ENCODE peak calls at places on chromosomes 5 and 9, in four cellular contexts. One of them, this sample, is unnamed.

GRCh38 chr5:31720811-31721345 is 81.9 kb downstream of the PDZD2 start:
- DNase-seq in SK-MEL-5: no peak
- DNase-seq in uterus: no peak
- DNase-seq in GM12892: no peak
- DNase-seq in this sample: no peak

GRCh38 chr9:93585695-93586094 is 9.3 kb downstream of the PHF2 start:
- DNase-seq in SK-MEL-5: no peak
- DNase-seq in uterus: no peak
- DNase-seq in GM12892: no peak
- DNase-seq in this sample: no peak

GRCh38 chr5:129771058-129771838 is 23.4 kb downstream of the MINAR2 start:
- DNase-seq in SK-MEL-5: peak
- DNase-seq in uterus: no peak
- DNase-seq in GM12892: peak
- DNase-seq in this sample: no peak

GRCh38 chr9:131503626-131504465 is 1.1 kb downstream of the POMT1 start:
- DNase-seq in SK-MEL-5: no peak
- DNase-seq in uterus: no peak
- DNase-seq in GM12892: peak
- DNase-seq in this sample: no peak

GRCh38 chr9:118643118-118643517 is 726.1 kb downstream of the BRINP1 start:
- DNase-seq in SK-MEL-5: no peak
- DNase-seq in uterus: no peak
- DNase-seq in GM12892: no peak
- DNase-seq in this sample: no peak

GRCh38 chr5:118981783-118982182 is 6.6 kb downstream of the DTWD2 start:
- DNase-seq in SK-MEL-5: no peak
- DNase-seq in uterus: no peak
- DNase-seq in GM12892: no peak
- DNase-seq in this sample: no peak

GRCh38 chr5:159097461-159098284 is 2.0 kb downstream of the EBF1 start:
- DNase-seq in SK-MEL-5: no peak
- DNase-seq in uterus: peak
- DNase-seq in GM12892: no peak
- DNase-seq in this sample: no peak

GRCh38 chr9:97578846-97579245 is 54.3 kb downstream of the TSTD2 start:
- DNase-seq in SK-MEL-5: no peak
- DNase-seq in uterus: peak
- DNase-seq in GM12892: no peak
- DNase-seq in this sample: no peak

GRCh38 chr5:425714-426113 is 17.3 kb upstream of the EXOC3 start:
- DNase-seq in SK-MEL-5: peak
- DNase-seq in uterus: no peak
- DNase-seq in GM12892: no peak
- DNase-seq in this sample: no peak

GRCh38 chr5:10724799-10725507 is 36.1 kb downstream of the DAP start:
- DNase-seq in SK-MEL-5: peak
- DNase-seq in uterus: peak
- DNase-seq in GM12892: no peak
- DNase-seq in this sample: no peak

GRCh38 chr5:1176473-1177391 is 24.7 kb upstream of the SLC6A19 start:
- DNase-seq in SK-MEL-5: peak
- DNase-seq in uterus: no peak
- DNase-seq in GM12892: no peak
- DNase-seq in this sample: no peak

GRCh38 chr5:91641730-91642350 is 258.7 kb upstream of the ARRDC3 start:
- DNase-seq in SK-MEL-5: peak
- DNase-seq in uterus: no peak
- DNase-seq in GM12892: no peak
- DNase-seq in this sample: no peak

GRCh38 chr9:97109194-97109811 is 70.4 kb upstream of the CTSV start:
- DNase-seq in SK-MEL-5: peak
- DNase-seq in uterus: no peak
- DNase-seq in GM12892: no peak
- DNase-seq in this sample: no peak

GRCh38 chr5:26430323-26430722 is 608.1 kb downstream of the CDH9 start:
- DNase-seq in SK-MEL-5: no peak
- DNase-seq in uterus: no peak
- DNase-seq in GM12892: no peak
- DNase-seq in this sample: no peak

GRCh38 chr5:111733571-111733970 is 23.4 kb downstream of the NREP start:
- DNase-seq in SK-MEL-5: no peak
- DNase-seq in uterus: no peak
- DNase-seq in GM12892: no peak
- DNase-seq in this sample: no peak

GRCh38 chr9:81609782-81610738 is 79.3 kb downstream of the TLE1 start:
- DNase-seq in SK-MEL-5: peak
- DNase-seq in uterus: no peak
- DNase-seq in GM12892: no peak
- DNase-seq in this sample: no peak

GRCh38 chr5:119360905-119361605 is 5.2 kb downstream of the TNFAIP8 start:
- DNase-seq in SK-MEL-5: no peak
- DNase-seq in uterus: no peak
- DNase-seq in GM12892: no peak
- DNase-seq in this sample: no peak

GRCh38 chr5:67377651-67378050 is 181.1 kb upstream of the CD180 start:
- DNase-seq in SK-MEL-5: no peak
- DNase-seq in uterus: no peak
- DNase-seq in GM12892: no peak
- DNase-seq in this sample: no peak

GRCh38 chr5:82234880-82235279 is 43.3 kb downstream of the RPS23 start:
- DNase-seq in SK-MEL-5: no peak
- DNase-seq in uterus: no peak
- DNase-seq in GM12892: no peak
- DNase-seq in this sample: no peak

GRCh38 chr9:121975801-121976277 is 117.3 kb downstream of the TTLL11 start:
- DNase-seq in SK-MEL-5: no peak
- DNase-seq in uterus: no peak
- DNase-seq in GM12892: no peak
- DNase-seq in this sample: no peak

GRCh38 chr9:109286981-109287380 is 33.9 kb downstream of the EPB41L4B start:
- DNase-seq in SK-MEL-5: no peak
- DNase-seq in uterus: no peak
- DNase-seq in GM12892: no peak
- DNase-seq in this sample: no peak

GRCh38 chr5:62593331-62593730 is 14.7 kb downstream of the LRRC70 start:
- DNase-seq in SK-MEL-5: no peak
- DNase-seq in uterus: no peak
- DNase-seq in GM12892: no peak
- DNase-seq in this sample: no peak

GRCh38 chr5:39194466-39195136 is 24.8 kb downstream of the FYB1 start:
- DNase-seq in SK-MEL-5: peak
- DNase-seq in uterus: no peak
- DNase-seq in GM12892: no peak
- DNase-seq in this sample: no peak

GRCh38 chr5:82422751-82423181 is 144.6 kb upstream of the RPS23 start:
- DNase-seq in SK-MEL-5: no peak
- DNase-seq in uterus: no peak
- DNase-seq in GM12892: no peak
- DNase-seq in this sample: no peak

GRCh38 chr9:98075332-98075805 is 18.8 kb downstream of the NANS start:
- DNase-seq in SK-MEL-5: peak
- DNase-seq in uterus: no peak
- DNase-seq in GM12892: no peak
- DNase-seq in this sample: no peak

GRCh38 chr9:74570879-74571512 is 73.9 kb downstream of the RORB start:
- DNase-seq in SK-MEL-5: peak
- DNase-seq in uterus: no peak
- DNase-seq in GM12892: no peak
- DNase-seq in this sample: no peak

GRCh38 chr9:95592931-95593330 is 76.2 kb upstream of the PTCH1 start:
- DNase-seq in SK-MEL-5: no peak
- DNase-seq in uterus: no peak
- DNase-seq in GM12892: no peak
- DNase-seq in this sample: no peak

GRCh38 chr9:36137392-36138004 is 965 bp downstream of the GLIPR2 start:
- DNase-seq in SK-MEL-5: no peak
- DNase-seq in uterus: no peak
- DNase-seq in GM12892: no peak
- DNase-seq in this sample: no peak

GRCh38 chr5:40477856-40478546 is 201.7 kb upstream of the PTGER4 start:
- DNase-seq in SK-MEL-5: peak
- DNase-seq in uterus: no peak
- DNase-seq in GM12892: no peak
- DNase-seq in this sample: no peak

GRCh38 chr9:129885670-129886106 is 50.4 kb downstream of the USP20 start:
- DNase-seq in SK-MEL-5: peak
- DNase-seq in uterus: peak
- DNase-seq in GM12892: peak
- DNase-seq in this sample: no peak

GRCh38 chr9:69357030-69357853 is 32.2 kb downstream of the ENTREP1 start:
- DNase-seq in SK-MEL-5: no peak
- DNase-seq in uterus: no peak
- DNase-seq in GM12892: no peak
- DNase-seq in this sample: no peak

GRCh38 chr9:118059520-118060278 is 355.5 kb downstream of the TLR4 start:
- DNase-seq in SK-MEL-5: peak
- DNase-seq in uterus: no peak
- DNase-seq in GM12892: no peak
- DNase-seq in this sample: no peak

GRCh38 chr9:81618923-81619322 is 70.4 kb downstream of the TLE1 start:
- DNase-seq in SK-MEL-5: no peak
- DNase-seq in uterus: no peak
- DNase-seq in GM12892: no peak
- DNase-seq in this sample: no peak

GRCh38 chr5:5141625-5142527 is 1.7 kb downstream of the ADAMTS16 start:
- DNase-seq in SK-MEL-5: peak
- DNase-seq in uterus: peak
- DNase-seq in GM12892: no peak
- DNase-seq in this sample: no peak

GRCh38 chr5:171592741-171593140 is 173.3 kb downstream of the FGF18 start:
- DNase-seq in SK-MEL-5: no peak
- DNase-seq in uterus: no peak
- DNase-seq in GM12892: no peak
- DNase-seq in this sample: no peak

This sample was measured in GM12891.